ENCODE peak calls at places on chromosomes 6 and 20, in seven cellular contexts. T is HL-60; R is activated CD4-positive, alpha-beta T cell treated with anti-CD3 and anti-CD28 coated beads for 4 hours; F is GM04504; J is M059J; P is islet precursor cell; V is right cardiac atrium. H is an unnamed sample.
A peak's percentile ranks its signal among the peaks of the same experiment; 100 is the strongest.

GRCh38 chr6:93567164-93567563 is 147.8 kb upstream of the EPHA7 start:
- DNase-seq in F (no peak), V (no peak), J (no peak), R (no peak), T (no peak), P (no peak), H (no peak)

GRCh38 chr6:100296810-100297544 is 167.7 kb downstream of the SIM1 start:
- DNase-seq in V (no peak), P (no peak), F (peak; percentile 57), T (no peak), J (peak; percentile 95), R (no peak), H (no peak)

GRCh38 chr6:150293423-150294280 is 75.2 kb upstream of the IYD start:
- DNase-seq in V (no peak), P (no peak), J (peak; percentile 34), R (no peak), F (no peak), T (no peak), H (no peak)

GRCh38 chr6:14072084-14072483 is 45.5 kb upstream of the CD83 start:
- DNase-seq in P (no peak), F (no peak), T (no peak), J (peak; percentile 72), R (no peak), V (no peak), H (no peak)

GRCh38 chr6:43444036-43444435 is 11.3 kb downstream of the DLK2 start:
- DNase-seq in V (no peak), F (no peak), R (no peak), T (no peak), P (no peak), J (no peak), H (no peak)

GRCh38 chr6:12150812-12151432 is 138.8 kb downstream of the HIVEP1 start:
- DNase-seq in P (peak; percentile 73), F (no peak), R (peak; percentile 14), J (peak; percentile 39), T (peak; percentile 21), V (no peak), H (peak; percentile 3)

GRCh38 chr6:84515082-84515481 is 249.3 kb downstream of the TBX18 start:
- DNase-seq in P (no peak), J (peak; percentile 22), F (no peak), V (no peak), T (no peak), R (no peak), H (no peak)

GRCh38 chr6:150764638-150765456 is 100.7 kb upstream of the MTHFD1L start:
- DNase-seq in R (no peak), J (no peak), P (no peak), F (no peak), T (no peak), V (no peak), H (no peak)

GRCh38 chr20:1417790-1418189 is 24.9 kb upstream of the FKBP1A start:
- DNase-seq in V (no peak), T (no peak), F (no peak), P (no peak), J (no peak), R (no peak), H (no peak)

GRCh38 chr20:14498809-14499208 is 161.4 kb upstream of the FLRT3 start:
- DNase-seq in V (no peak), T (no peak), J (no peak), F (no peak), R (no peak), P (no peak), H (no peak)

GRCh38 chr20:37881601-37882343 is 21.2 kb upstream of the VSTM2L start:
- DNase-seq in R (no peak), T (no peak), J (no peak), V (no peak), P (no peak), F (no peak), H (no peak)

GRCh38 chr20:40195742-40196141 is 493.3 kb downstream of the MAFB start:
- DNase-seq in T (no peak), R (no peak), F (no peak), J (no peak), V (peak; percentile 16), P (no peak), H (no peak)

GRCh38 chr6:150412221-150412620 is 43.4 kb downstream of the IYD start:
- DNase-seq in F (no peak), R (no peak), T (no peak), V (no peak), P (no peak), J (no peak), H (no peak)

GRCh38 chr6:130098317-130098716 is 79.9 kb downstream of the L3MBTL3 start:
- DNase-seq in R (no peak), J (no peak), P (no peak), F (no peak), V (no peak), T (no peak), H (no peak)

GRCh38 chr6:163327936-163328335 is 86.6 kb upstream of the QKI start:
- DNase-seq in P (no peak), R (no peak), F (peak; percentile 14), V (no peak), J (peak; percentile 28), T (no peak), H (no peak)

GRCh38 chr6:54003316-54003715 is 107.9 kb upstream of the MLIP start:
- DNase-seq in F (no peak), R (no peak), P (no peak), V (no peak), J (peak; percentile 57), T (no peak), H (no peak)

GRCh38 chr6:38503032-38503784 is 136.5 kb downstream of the BTBD9 start:
- DNase-seq in F (no peak), T (no peak), J (no peak), P (no peak), V (no peak), R (no peak), H (no peak)

GRCh38 chr6:148565931-148566663 is 180.7 kb upstream of the UST start:
- DNase-seq in V (peak; percentile 58), P (no peak), F (peak; percentile 82), J (peak; percentile 90), R (no peak), T (no peak), H (no peak)

GRCh38 chr6:134425521-134426316 is 107.8 kb upstream of the SGK1 start:
- DNase-seq in P (no peak), T (no peak), F (no peak), V (no peak), R (no peak), J (peak; percentile 81), H (no peak)

GRCh38 chr20:50691585-50692552 is 527 bp upstream of the RIPOR3 start:
- DNase-seq in V (no peak), J (peak; percentile 61), P (no peak), F (no peak), R (no peak), T (no peak), H (no peak)

GRCh38 chr20:4131911-4132310 is 116.6 kb upstream of the RNF24 start:
- DNase-seq in V (no peak), F (no peak), P (no peak), J (no peak), T (no peak), R (no peak), H (no peak)

GRCh38 chr20:59776059-59776603 is 157.3 kb downstream of the SYCP2 start:
- DNase-seq in P (peak; percentile 27), V (no peak), R (no peak), T (no peak), J (no peak), F (no peak), H (no peak)